ENCODE peak calls at places on chromosomes 6 and 20, in eight cellular contexts. O, X, I, W, S, K, E and F are unnamed samples.

GRCh38 chr20:62624325-62624690 is 18.0 kb upstream of the SLCO4A1 start:
- DNase-seq in K (no peak), W (no peak), X (no peak), S (peak; percentile 62), O (no peak), E (no peak), I (no peak), F (no peak)

GRCh38 chr20:38298768-38299288 is 5.1 kb upstream of the BPI start:
- DNase-seq in E (peak; percentile 76), I (no peak), X (peak; percentile 96), S (no peak), O (no peak), W (peak; percentile 91), K (peak; percentile 91), F (no peak)

GRCh38 chr6:50602191-50602810 is 111.0 kb upstream of the TFAP2D start:
- DNase-seq in K (no peak), O (peak; percentile 9), W (peak; percentile 35), E (peak; percentile 23), I (peak; percentile 18), S (no peak), X (peak; percentile 41), F (no peak)

GRCh38 chr6:166029506-166029905 is 138.1 kb downstream of the TBXT start:
- DNase-seq in X (no peak), I (no peak), E (peak; percentile 59), W (no peak), S (no peak), K (no peak), O (no peak), F (no peak)

GRCh38 chr6:167851349-167851952 is 24.7 kb downstream of the AFDN start:
- DNase-seq in W (no peak), O (no peak), S (no peak), I (no peak), X (no peak), E (no peak), K (no peak), F (no peak)

GRCh38 chr20:19056909-19057308 is 155.5 kb upstream of the SLC24A3 start:
- DNase-seq in E (no peak), W (no peak), X (no peak), O (no peak), I (no peak), K (no peak), S (no peak), F (no peak)

GRCh38 chr20:19962958-19963357 is 54.2 kb upstream of the NAA20 start:
- DNase-seq in E (no peak), O (no peak), K (no peak), X (no peak), W (no peak), I (no peak), S (no peak), F (no peak)

GRCh38 chr6:47162793-47163192 is 120.7 kb upstream of the ADGRF1 start:
- DNase-seq in S (no peak), K (no peak), W (no peak), O (no peak), I (no peak), E (no peak), X (no peak), F (no peak)

GRCh38 chr6:6795396-6795795 is 206.9 kb downstream of the LY86 start:
- DNase-seq in W (no peak), E (no peak), K (no peak), O (no peak), I (no peak), X (no peak), S (no peak), F (no peak)

GRCh38 chr20:48831702-48832422 is 4.1 kb upstream of the PREX1 start:
- DNase-seq in I (no peak), X (peak; percentile 78), W (peak; percentile 73), E (peak; percentile 36), O (no peak), S (no peak), K (peak; percentile 84), F (no peak)

GRCh38 chr6:162631546-162631945 is 96.0 kb downstream of the PRKN start:
- DNase-seq in I (no peak), K (no peak), E (no peak), X (no peak), S (no peak), W (no peak), O (no peak), F (no peak)

GRCh38 chr6:46687619-46688097 is at the start of gene TDRD6:
- DNase-seq in I (no peak), E (no peak), K (peak; percentile 44), X (no peak), W (no peak), O (no peak), S (no peak), F (no peak)

GRCh38 chr6:7991992-7992815 is 72.0 kb downstream of the BLOC1S5 start:
- DNase-seq in X (peak; percentile 94), K (peak; percentile 61), O (peak; percentile 77), W (peak; percentile 99), E (peak; percentile 91), S (peak; percentile 34), I (peak; percentile 12), F (no peak)

GRCh38 chr20:20480689-20481088 is 112.8 kb downstream of the INSM1 start:
- DNase-seq in O (peak; percentile 26), I (no peak), K (no peak), E (peak; percentile 94), W (peak; percentile 80), X (peak; percentile 69), S (no peak), F (no peak)

GRCh38 chr20:51386586-51386985 is 155.9 kb downstream of the NFATC2 start:
- DNase-seq in X (no peak), S (no peak), K (no peak), I (no peak), W (no peak), E (no peak), O (no peak), F (no peak)

GRCh38 chr6:150567823-150568383 is 31.8 kb upstream of the PLEKHG1 start:
- DNase-seq in S (no peak), W (no peak), I (peak; percentile 13), O (no peak), X (no peak), K (no peak), E (peak; percentile 11), F (no peak)

GRCh38 chr6:126535585-126535984 is 195.7 kb downstream of the CENPW start:
- DNase-seq in I (no peak), K (no peak), S (no peak), O (peak; percentile 82), X (peak; percentile 3), W (peak; percentile 19), E (peak; percentile 7), F (no peak)

GRCh38 chr6:163635315-163635714 is 220.8 kb downstream of the QKI start:
- DNase-seq in E (no peak), K (no peak), O (no peak), W (no peak), I (no peak), S (no peak), X (no peak), F (no peak)

GRCh38 chr20:7843613-7844012 is 96.6 kb downstream of the HAO1 start:
- DNase-seq in S (no peak), O (no peak), I (no peak), E (peak; percentile 74), X (peak; percentile 89), W (peak; percentile 88), K (peak; percentile 55), F (no peak)

GRCh38 chr6:45540375-45540920 is 162.7 kb upstream of the SUPT3H start:
- DNase-seq in I (no peak), O (no peak), W (no peak), S (peak; percentile 30), K (no peak), X (no peak), E (no peak), F (no peak)

GRCh38 chr20:11585752-11586352 is 331.8 kb upstream of the BTBD3 start:
- DNase-seq in S (no peak), E (peak; percentile 51), W (peak; percentile 15), K (no peak), X (peak; percentile 19), O (peak; percentile 19), I (no peak), F (no peak)

GRCh38 chr6:148509789-148510581 is 167.3 kb downstream of the SASH1 start:
- DNase-seq in X (peak; percentile 98), S (no peak), E (peak; percentile 96), W (peak; percentile 98), I (peak; percentile 92), O (peak; percentile 94), K (peak; percentile 76), F (no peak)

GRCh38 chr6:70108230-70108629 is 194.7 kb downstream of the COL9A1 start:
- DNase-seq in O (peak; percentile 39), K (no peak), S (peak; percentile 16), X (peak; percentile 58), W (peak; percentile 63), I (no peak), E (peak; percentile 39), F (no peak)

GRCh38 chr6:103854059-103854458 is 1005.7 kb downstream of the HACE1 start:
- DNase-seq in O (no peak), K (no peak), S (no peak), E (no peak), I (no peak), W (no peak), X (no peak), F (no peak)

GRCh38 chr6:82906951-82907350 is 158.7 kb downstream of the UBE3D start:
- DNase-seq in S (no peak), I (no peak), E (peak; percentile 24), X (peak; percentile 66), K (no peak), O (peak; percentile 64), W (peak; percentile 63), F (no peak)

GRCh38 chr6:82033631-82034211 is 213.8 kb downstream of the IBTK start:
- DNase-seq in W (peak; percentile 61), K (peak; percentile 46), E (peak; percentile 31), S (no peak), I (no peak), O (no peak), X (peak; percentile 72), F (no peak)

GRCh38 chr20:23721962-23722361 is 28.8 kb downstream of the CST1 start:
- DNase-seq in W (no peak), E (no peak), I (no peak), K (no peak), O (no peak), X (no peak), S (no peak), F (no peak)

GRCh38 chr6:117729613-117730012 is 54.3 kb downstream of the NUS1 start:
- DNase-seq in S (no peak), K (no peak), I (no peak), W (no peak), E (no peak), X (no peak), O (no peak), F (no peak)

GRCh38 chr6:130070306-130070705 is 51.9 kb downstream of the L3MBTL3 start:
- DNase-seq in O (no peak), I (no peak), K (no peak), W (peak; percentile 17), E (no peak), S (no peak), X (peak; percentile 14), F (no peak)

GRCh38 chr6:26595669-26596269 is 984 bp upstream of the ABT1 start:
- DNase-seq in K (peak; percentile 94), W (peak; percentile 85), I (peak; percentile 84), S (peak; percentile 64), X (peak; percentile 90), E (peak; percentile 78), O (peak; percentile 62), F (peak; percentile 65)

GRCh38 chr20:56358600-56359211 is at the start of gene FAM210B:
- DNase-seq in I (peak; percentile 47), X (peak; percentile 92), W (peak; percentile 80), S (peak; percentile 95), K (peak; percentile 93), E (peak; percentile 89), O (peak; percentile 56), F (peak; percentile 62)

GRCh38 chr6:968791-969190 is 275.9 kb upstream of the EXOC2 start:
- DNase-seq in E (no peak), O (no peak), S (no peak), X (no peak), W (no peak), I (no peak), K (no peak), F (no peak)

GRCh38 chr6:7146079-7146828 is 38.5 kb downstream of the RREB1 start:
- DNase-seq in X (peak; percentile 52), O (no peak), K (peak; percentile 76), E (peak; percentile 61), S (peak; percentile 47), W (peak; percentile 65), I (no peak), F (peak; percentile 61)